ENCODE peak calls at places on chromosomes 7 and 10, in ten cellular contexts. V is CD4-positive, alpha-beta memory T cell; B is NCI-H2081; C is stromal cell of bone marrow; M is NCI-H748 treated with DMSO at 0.1 percent for 48 hours; T is T-helper 2 cell; N is HCT116; F is NCI-H510A; J is ovary; H is A549. I is an unnamed sample.

GRCh38 chr10:45420453-45421192 is 46.6 kb downstream of the ALOX5 start:
- DNase-seq in F (peak; percentile 29), M (no peak), J (peak; percentile 84), H (no peak), B (peak; percentile 57), T (no peak), V (peak; percentile 79), C (no peak), N (no peak), I (peak; percentile 13)

GRCh38 chr7:91357379-91357778 is 93.1 kb downstream of the FZD1 start:
- DNase-seq in B (no peak), V (no peak), J (no peak), N (no peak), F (no peak), M (no peak), T (no peak), H (no peak), C (no peak), I (no peak)

GRCh38 chr10:86786368-86786767 is 29.9 kb downstream of the BMPR1A start:
- DNase-seq in B (no peak), J (no peak), T (no peak), M (no peak), H (no peak), N (no peak), C (no peak), F (no peak), V (no peak), I (no peak)

GRCh38 chr7:155237297-155237696 is 60.4 kb upstream of the INSIG1 start:
- DNase-seq in B (no peak), N (no peak), J (no peak), M (no peak), F (no peak), V (no peak), T (no peak), H (no peak), C (no peak), I (no peak)

GRCh38 chr10:110006358-110007170 is 1.2 kb upstream of the ADD3 start:
- DNase-seq in B (no peak), M (peak; percentile 8), J (peak; percentile 66), C (peak; percentile 54), H (peak; percentile 45), N (no peak), F (no peak), T (no peak), V (peak; percentile 52), I (peak; percentile 76)

GRCh38 chr7:135236727-135237126 is 3.1 kb downstream of the STRA8 start:
- DNase-seq in C (no peak), T (no peak), H (no peak), J (no peak), N (no peak), F (no peak), V (no peak), B (no peak), M (no peak), I (no peak)

GRCh38 chr7:39720586-39720985 is 97.2 kb downstream of the RALA start:
- DNase-seq in J (no peak), N (no peak), F (peak; percentile 92), C (peak; percentile 63), H (no peak), V (no peak), B (no peak), M (peak; percentile 82), T (no peak), I (no peak)

GRCh38 chr7:30460246-30460633 is 18.3 kb downstream of the NOD1 start:
- DNase-seq in J (no peak), H (no peak), B (no peak), C (no peak), N (no peak), V (no peak), T (no peak), M (no peak), F (no peak), I (no peak)

GRCh38 chr7:2800923-2801682 is 43.0 kb downstream of the GNA12 start:
- DNase-seq in N (no peak), J (peak; percentile 77), C (peak; percentile 32), B (no peak), M (no peak), V (no peak), T (no peak), H (no peak), F (no peak), I (peak; percentile 59)

GRCh38 chr10:77909755-77910375 is 16.7 kb downstream of the DLG5 start:
- DNase-seq in M (no peak), F (no peak), H (peak; percentile 76), C (peak; percentile 63), B (no peak), N (no peak), J (peak; percentile 55), T (no peak), V (no peak), I (peak; percentile 17)

GRCh38 chr10:70589762-70590662 is 12.5 kb downstream of the PRF1 start:
- DNase-seq in V (no peak), C (peak; percentile 40), T (no peak), F (no peak), J (peak; percentile 58), M (no peak), H (no peak), N (no peak), B (no peak), I (peak; percentile 66)

GRCh38 chr10:131155218-131155902 is 156.2 kb downstream of the TCERG1L start:
- DNase-seq in H (no peak), M (no peak), J (no peak), F (no peak), T (no peak), C (no peak), B (no peak), N (no peak), V (no peak), I (no peak)

GRCh38 chr7:104943502-104944343 is 70.3 kb upstream of the KMT2E start:
- DNase-seq in V (peak; percentile 92), H (peak; percentile 54), C (no peak), J (peak; percentile 58), F (peak; percentile 60), T (peak; percentile 43), B (no peak), M (no peak), N (peak; percentile 94), I (no peak)

GRCh38 chr7:134357486-134357885 is 40.8 kb upstream of the SLC35B4 start:
- DNase-seq in J (no peak), F (no peak), H (no peak), C (no peak), V (no peak), B (no peak), T (no peak), N (no peak), M (no peak), I (no peak)

GRCh38 chr10:96370575-96371157 is 11.9 kb upstream of the OPALIN start:
- DNase-seq in F (no peak), J (peak; percentile 37), T (peak; percentile 34), B (peak; percentile 16), C (peak; percentile 10), N (peak; percentile 44), M (peak; percentile 10), V (no peak), H (peak; percentile 62), I (no peak)

GRCh38 chr7:139523199-139523941 is at the start of gene CLEC2L:
- DNase-seq in M (no peak), J (no peak), H (no peak), C (no peak), T (no peak), N (no peak), F (no peak), V (no peak), B (no peak), I (no peak)

GRCh38 chr10:84537447-84537931 is 209.1 kb downstream of the CCSER2 start:
- DNase-seq in C (peak; percentile 42), J (peak; percentile 53), T (no peak), V (peak; percentile 44), F (peak; percentile 49), B (peak; percentile 33), M (peak; percentile 59), H (peak; percentile 57), N (peak; percentile 40), I (no peak)

GRCh38 chr7:158416283-158416933 is 171.2 kb downstream of the PTPRN2 start:
- DNase-seq in M (no peak), B (no peak), J (no peak), F (no peak), V (no peak), H (peak; percentile 21), C (no peak), T (no peak), N (no peak), I (no peak)

GRCh38 chr10:15300697-15301096 is 70.4 kb downstream of the FAM171A1 start:
- DNase-seq in C (no peak), F (no peak), T (no peak), V (no peak), M (no peak), N (no peak), J (no peak), H (no peak), B (no peak), I (no peak)

GRCh38 chr10:96999337-96999736 is 167.2 kb downstream of the LCOR start:
- DNase-seq in F (no peak), H (no peak), M (no peak), J (no peak), B (no peak), C (no peak), V (no peak), T (no peak), N (no peak), I (no peak)

GRCh38 chr10:59536151-59536550 is 173.5 kb downstream of the SLC16A9 start:
- DNase-seq in V (no peak), B (no peak), N (no peak), T (no peak), F (no peak), J (peak; percentile 42), H (no peak), M (peak; percentile 2), C (peak; percentile 90), I (peak; percentile 53)

GRCh38 chr7:27165655-27166474 is 528 bp upstream of the HOXA9 start:
- DNase-seq in M (no peak), F (no peak), H (no peak), J (no peak), V (no peak), B (no peak), N (no peak), C (no peak), T (no peak), I (no peak)

GRCh38 chr10:73768881-73769280 is 13.0 kb upstream of the CHCHD1 start:
- DNase-seq in M (no peak), H (no peak), J (no peak), B (no peak), T (peak; percentile 44), V (peak; percentile 79), C (no peak), F (peak; percentile 67), N (no peak), I (no peak)

GRCh38 chr7:55019329-55019690 is 493 bp downstream of the EGFR start:
- DNase-seq in M (no peak), J (peak; percentile 78), V (no peak), H (no peak), T (no peak), C (no peak), B (no peak), N (no peak), F (peak; percentile 33), I (no peak)

GRCh38 chr10:73937333-73938020 is 26.5 kb downstream of the PLAU start:
- DNase-seq in V (no peak), F (no peak), C (no peak), N (no peak), T (no peak), J (no peak), H (no peak), B (no peak), M (no peak), I (peak; percentile 42)

GRCh38 chr10:8873310-8873709 is 818.8 kb downstream of the GATA3 start:
- DNase-seq in J (no peak), F (no peak), T (no peak), M (no peak), V (no peak), H (peak; percentile 57), B (no peak), N (no peak), C (no peak), I (no peak)

GRCh38 chr7:106807474-106807873 is 57.6 kb upstream of the PIK3CG start:
- DNase-seq in J (no peak), B (no peak), N (no peak), M (no peak), C (no peak), V (no peak), F (peak; percentile 7), H (no peak), T (no peak), I (no peak)

GRCh38 chr7:28298870-28299484 is 113.3 kb upstream of the CREB5 start:
- DNase-seq in N (peak; percentile 48), V (no peak), F (peak; percentile 20), T (no peak), C (peak; percentile 66), B (peak; percentile 73), M (peak; percentile 88), H (peak; percentile 84), J (no peak), I (no peak)